ENCODE peak calls at places on chromosomes 2 and 18, in five cellular contexts. One of them, this sample, is unnamed.

GRCh38 chr18:12254137-12254819 is at the start of gene CIDEA:
- DNase-seq in tibial artery: no peak
- DNase-seq in H7: peak; percentile 91
- DNase-seq in stimulated activated CD8-positive, alpha-beta memory T cell treated with anti-CD3 and anti-CD28 coated beads, Interleukin-15, amount 100 ng/mL, for 24 hours: no peak
- DNase-seq in NCI-H1105: peak; percentile 8
- DNase-seq in this sample: no peak

GRCh38 chr2:181949047-181949446 is 36.6 kb upstream of the PPP1R1C start:
- DNase-seq in tibial artery: no peak
- DNase-seq in H7: no peak
- DNase-seq in stimulated activated CD8-positive, alpha-beta memory T cell treated with anti-CD3 and anti-CD28 coated beads, Interleukin-15, amount 100 ng/mL, for 24 hours: no peak
- DNase-seq in NCI-H1105: no peak
- DNase-seq in this sample: no peak

GRCh38 chr2:133733856-133734255 is 165.6 kb upstream of the NCKAP5 start:
- DNase-seq in tibial artery: no peak
- DNase-seq in H7: no peak
- DNase-seq in stimulated activated CD8-positive, alpha-beta memory T cell treated with anti-CD3 and anti-CD28 coated beads, Interleukin-15, amount 100 ng/mL, for 24 hours: no peak
- DNase-seq in NCI-H1105: no peak
- DNase-seq in this sample: no peak

GRCh38 chr18:80033181-80034067 is 810 bp upstream of the RBFA start:
- DNase-seq in tibial artery: no peak
- DNase-seq in H7: peak; percentile 88
- DNase-seq in stimulated activated CD8-positive, alpha-beta memory T cell treated with anti-CD3 and anti-CD28 coated beads, Interleukin-15, amount 100 ng/mL, for 24 hours: no peak
- DNase-seq in NCI-H1105: no peak
- DNase-seq in this sample: peak; percentile 59

GRCh38 chr2:186255823-186256222 is 230.2 kb upstream of the ZC3H15 start:
- DNase-seq in tibial artery: no peak
- DNase-seq in H7: peak; percentile 4
- DNase-seq in stimulated activated CD8-positive, alpha-beta memory T cell treated with anti-CD3 and anti-CD28 coated beads, Interleukin-15, amount 100 ng/mL, for 24 hours: no peak
- DNase-seq in NCI-H1105: no peak
- DNase-seq in this sample: no peak

GRCh38 chr2:202716953-202717597 is 82.3 kb downstream of the FAM117B start:
- DNase-seq in tibial artery: no peak
- DNase-seq in H7: no peak
- DNase-seq in stimulated activated CD8-positive, alpha-beta memory T cell treated with anti-CD3 and anti-CD28 coated beads, Interleukin-15, amount 100 ng/mL, for 24 hours: no peak
- DNase-seq in NCI-H1105: no peak
- DNase-seq in this sample: no peak

GRCh38 chr18:36572135-36572856 is 256.5 kb downstream of the TPGS2 start:
- DNase-seq in tibial artery: no peak
- DNase-seq in H7: peak; percentile 42
- DNase-seq in stimulated activated CD8-positive, alpha-beta memory T cell treated with anti-CD3 and anti-CD28 coated beads, Interleukin-15, amount 100 ng/mL, for 24 hours: no peak
- DNase-seq in NCI-H1105: peak; percentile 7
- DNase-seq in this sample: no peak

GRCh38 chr2:56681659-56682396 is 498.0 kb downstream of the CCDC85A start:
- DNase-seq in tibial artery: no peak
- DNase-seq in H7: no peak
- DNase-seq in stimulated activated CD8-positive, alpha-beta memory T cell treated with anti-CD3 and anti-CD28 coated beads, Interleukin-15, amount 100 ng/mL, for 24 hours: no peak
- DNase-seq in NCI-H1105: no peak
- DNase-seq in this sample: no peak

GRCh38 chr2:126900646-126901319 is 2.1 kb downstream of the TEX51 start:
- DNase-seq in tibial artery: peak; percentile 45
- DNase-seq in H7: no peak
- DNase-seq in stimulated activated CD8-positive, alpha-beta memory T cell treated with anti-CD3 and anti-CD28 coated beads, Interleukin-15, amount 100 ng/mL, for 24 hours: no peak
- DNase-seq in NCI-H1105: no peak
- DNase-seq in this sample: no peak

GRCh38 chr18:32422185-32422584 is 48.5 kb downstream of the GAREM1 start:
- DNase-seq in tibial artery: no peak
- DNase-seq in H7: no peak
- DNase-seq in stimulated activated CD8-positive, alpha-beta memory T cell treated with anti-CD3 and anti-CD28 coated beads, Interleukin-15, amount 100 ng/mL, for 24 hours: no peak
- DNase-seq in NCI-H1105: no peak
- DNase-seq in this sample: no peak

GRCh38 chr18:36108601-36109000 is 20.5 kb downstream of the SLC39A6 start:
- DNase-seq in tibial artery: no peak
- DNase-seq in H7: no peak
- DNase-seq in stimulated activated CD8-positive, alpha-beta memory T cell treated with anti-CD3 and anti-CD28 coated beads, Interleukin-15, amount 100 ng/mL, for 24 hours: no peak
- DNase-seq in NCI-H1105: no peak
- DNase-seq in this sample: no peak

GRCh38 chr2:31138037-31138962 is at the start of gene GALNT14:
- DNase-seq in tibial artery: peak; percentile 68
- DNase-seq in H7: peak; percentile 95
- DNase-seq in stimulated activated CD8-positive, alpha-beta memory T cell treated with anti-CD3 and anti-CD28 coated beads, Interleukin-15, amount 100 ng/mL, for 24 hours: peak; percentile 7
- DNase-seq in NCI-H1105: peak; percentile 22
- DNase-seq in this sample: no peak

GRCh38 chr18:45730832-45731545 is 7.0 kb downstream of the SLC14A1 start:
- DNase-seq in tibial artery: no peak
- DNase-seq in H7: no peak
- DNase-seq in stimulated activated CD8-positive, alpha-beta memory T cell treated with anti-CD3 and anti-CD28 coated beads, Interleukin-15, amount 100 ng/mL, for 24 hours: no peak
- DNase-seq in NCI-H1105: no peak
- DNase-seq in this sample: no peak

GRCh38 chr2:28750316-28751101 is 1.1 kb upstream of the PPP1CB start:
- DNase-seq in tibial artery: no peak
- DNase-seq in H7: no peak
- DNase-seq in stimulated activated CD8-positive, alpha-beta memory T cell treated with anti-CD3 and anti-CD28 coated beads, Interleukin-15, amount 100 ng/mL, for 24 hours: no peak
- DNase-seq in NCI-H1105: no peak
- DNase-seq in this sample: no peak